ENCODE peak calls at places on chromosomes 12 and 14, in nine cellular contexts. R is fibroblast of mammary gland, B is AG09319, N is neural progenitor cell, I is HFFc6, L is mesothelial cell of epicardium, Y is cardiac muscle cell, A is right atrium auricular region, P is mammary epithelial cell. G is an unnamed sample.
A peak's percentile ranks its signal among the peaks of the same experiment; 100 is the strongest.

GRCh38 chr14:73462078-73462715 is 3.9 kb upstream of the NUMB start:
- DNase-seq in R (peak; percentile 43), L (no peak), Y (peak; percentile 68), I (no peak), P (no peak), B (peak; percentile 49), N (peak; percentile 19), A (peak; percentile 61), G (peak; percentile 20)

GRCh38 chr14:48747683-48748082 is 838.5 kb downstream of the RPS29 start:
- DNase-seq in I (no peak), Y (no peak), P (no peak), N (no peak), A (no peak), R (no peak), L (no peak), B (no peak), G (no peak)

GRCh38 chr14:51604078-51604477 is 47.6 kb upstream of the FRMD6 start:
- DNase-seq in Y (no peak), N (no peak), R (peak; percentile 79), B (peak; percentile 76), A (no peak), P (peak; percentile 77), I (peak; percentile 91), L (no peak), G (no peak)

GRCh38 chr14:88518592-88519512 is 36.0 kb downstream of the PTPN21 start:
- DNase-seq in P (peak; percentile 73), Y (no peak), R (peak; percentile 86), N (no peak), I (peak; percentile 87), A (no peak), B (peak; percentile 15), L (no peak), G (peak; percentile 43)

GRCh38 chr14:58947816-58948440 is 240.5 kb upstream of the DAAM1 start:
- DNase-seq in A (no peak), L (no peak), B (no peak), Y (peak; percentile 40), P (no peak), N (peak; percentile 12), I (no peak), R (peak; percentile 24), G (peak; percentile 18)

GRCh38 chr14:100629696-100630095 is 42.5 kb upstream of the BEGAIN start:
- DNase-seq in B (no peak), P (no peak), N (no peak), L (no peak), A (no peak), R (no peak), Y (no peak), I (no peak), G (no peak)

GRCh38 chr14:54593860-54594259 is 26.9 kb downstream of the SAMD4A start:
- DNase-seq in N (no peak), L (no peak), I (no peak), Y (no peak), A (no peak), B (no peak), R (peak; percentile 37), P (peak; percentile 53), G (peak; percentile 51)

GRCh38 chr14:23695220-23695999 is 59.2 kb downstream of the DHRS2 start:
- DNase-seq in Y (peak; percentile 67), I (no peak), R (no peak), L (no peak), A (no peak), B (no peak), P (no peak), N (peak; percentile 37), G (no peak)

GRCh38 chr12:83432176-83432719 is 745.5 kb downstream of the TMTC2 start:
- DNase-seq in Y (no peak), P (no peak), I (no peak), L (no peak), A (no peak), R (no peak), B (no peak), N (no peak), G (no peak)

GRCh38 chr14:61584258-61584657 is 111.1 kb upstream of the HIF1A start:
- DNase-seq in A (no peak), N (no peak), I (peak; percentile 76), R (peak; percentile 92), Y (peak; percentile 88), B (no peak), L (no peak), P (peak; percentile 76), G (peak; percentile 87)

GRCh38 chr14:61581340-61581739 is 114.0 kb upstream of the HIF1A start:
- DNase-seq in P (no peak), I (no peak), B (no peak), R (no peak), L (no peak), N (no peak), Y (no peak), A (no peak), G (no peak)

GRCh38 chr14:61578745-61579144 is 116.6 kb upstream of the HIF1A start:
- DNase-seq in R (no peak), L (no peak), Y (no peak), B (no peak), A (no peak), I (no peak), N (no peak), P (no peak), G (no peak)

GRCh38 chr14:61582815-61583214 is 112.5 kb upstream of the HIF1A start:
- DNase-seq in B (no peak), P (no peak), L (no peak), N (no peak), Y (no peak), R (peak; percentile 99), I (no peak), A (no peak), G (no peak)

GRCh38 chr14:61581955-61582615 is 113.2 kb upstream of the HIF1A start:
- DNase-seq in B (no peak), Y (no peak), I (no peak), N (no peak), P (no peak), A (no peak), R (peak; percentile 91), L (no peak), G (no peak)
- TF ChIP-seq CTCF in B (no peak), Y (no peak), I (no peak), N (no peak), P (no peak), A (no peak), R (no peak), L (no peak), G (no peak)

GRCh38 chr12:75709474-75709873 is 198.1 kb upstream of the KRR1 start:
- DNase-seq in N (no peak), R (no peak), L (no peak), B (no peak), Y (no peak), A (no peak), P (no peak), I (no peak), G (no peak)

GRCh38 chr12:75705749-75706719 is 194.6 kb upstream of the KRR1 start:
- DNase-seq in L (no peak), P (no peak), R (peak; percentile 99), N (no peak), B (peak; percentile 96), I (peak; percentile 69), Y (peak; percentile 75), A (no peak), G (peak; percentile 76)

GRCh38 chr12:75708829-75709228 is 197.4 kb upstream of the KRR1 start:
- DNase-seq in P (no peak), N (no peak), Y (no peak), I (no peak), R (no peak), A (no peak), L (no peak), B (no peak), G (no peak)

GRCh38 chr12:75706786-75707605 is 195.6 kb upstream of the KRR1 start:
- DNase-seq in A (no peak), R (peak; percentile 90), P (no peak), L (no peak), N (no peak), B (no peak), I (peak; percentile 16), Y (no peak), G (peak; percentile 80)

DNA sequence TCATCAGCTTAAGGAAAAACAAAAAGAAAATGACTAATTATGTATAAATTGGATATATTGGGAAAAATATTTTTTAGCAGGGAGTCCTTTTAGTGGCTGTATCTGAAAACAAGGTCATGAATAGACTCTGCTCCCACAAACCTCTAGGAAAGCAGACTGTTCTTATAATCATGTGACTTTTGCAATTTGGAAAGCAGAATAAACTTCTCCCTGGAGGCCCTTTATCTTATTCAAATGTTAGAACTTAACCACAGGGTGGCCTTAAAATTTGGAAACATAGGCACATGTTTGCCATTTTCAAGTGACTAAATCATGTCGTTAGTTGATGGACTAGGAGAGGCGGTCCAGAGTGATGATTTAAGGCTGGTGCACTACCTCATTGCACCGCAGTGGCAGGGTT is 196.6 kb upstream of the KRR1 start:
- DNase-seq in B (no peak), L (no peak), N (no peak), R (peak; percentile 34), P (no peak), I (no peak), A (no peak), Y (no peak), G (no peak)
- TF ChIP-seq CTCF in B (no peak), L (no peak), N (no peak), R (no peak), P (no peak), I (no peak), A (no peak), Y (no peak), G (no peak)

DNA sequence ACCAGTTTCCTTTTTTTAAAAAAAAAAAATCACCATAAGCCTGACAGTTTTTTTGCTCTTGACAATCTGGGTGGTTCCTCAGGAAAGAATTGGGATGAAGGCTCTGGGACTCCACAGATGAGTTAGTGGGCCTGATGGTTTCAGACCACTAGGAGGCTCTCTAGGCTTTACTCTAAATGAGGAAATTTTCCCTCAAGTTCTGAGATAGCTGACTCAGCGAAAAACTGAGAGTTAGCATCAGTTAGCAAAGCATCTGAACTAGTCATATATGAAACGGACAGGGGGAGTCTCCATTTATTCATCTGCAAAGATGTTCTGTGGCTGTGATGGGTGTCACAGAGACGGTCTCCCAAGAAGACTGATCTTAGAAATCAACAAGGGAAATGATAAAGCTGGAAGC is 314.3 kb upstream of the OR4E1 start:
- DNase-seq in B (no peak), N (peak; percentile 75), Y (peak; percentile 46), I (no peak), A (no peak), R (peak; percentile 32), L (no peak), P (peak; percentile 19), G (peak; percentile 47)
- TF ChIP-seq CTCF in B (peak; percentile 7), N (peak; percentile 73), Y (peak; percentile 74), I (peak; percentile 10), A (no peak), R (peak; percentile 55), L (peak; percentile 41), P (peak; percentile 51), G (peak; percentile 53)

GRCh38 chr14:65961004-65961403 is 525.2 kb upstream of the CCDC196 start:
- DNase-seq in A (peak; percentile 65), B (no peak), L (peak; percentile 43), Y (peak; percentile 62), I (peak; percentile 6), R (peak; percentile 62), N (peak; percentile 81), P (peak; percentile 42), G (peak; percentile 56)

GRCh38 chr14:65962952-65963351 is 523.2 kb upstream of the CCDC196 start:
- DNase-seq in L (no peak), I (no peak), Y (peak; percentile 18), N (no peak), R (no peak), P (no peak), A (no peak), B (no peak), G (no peak)

DNA sequence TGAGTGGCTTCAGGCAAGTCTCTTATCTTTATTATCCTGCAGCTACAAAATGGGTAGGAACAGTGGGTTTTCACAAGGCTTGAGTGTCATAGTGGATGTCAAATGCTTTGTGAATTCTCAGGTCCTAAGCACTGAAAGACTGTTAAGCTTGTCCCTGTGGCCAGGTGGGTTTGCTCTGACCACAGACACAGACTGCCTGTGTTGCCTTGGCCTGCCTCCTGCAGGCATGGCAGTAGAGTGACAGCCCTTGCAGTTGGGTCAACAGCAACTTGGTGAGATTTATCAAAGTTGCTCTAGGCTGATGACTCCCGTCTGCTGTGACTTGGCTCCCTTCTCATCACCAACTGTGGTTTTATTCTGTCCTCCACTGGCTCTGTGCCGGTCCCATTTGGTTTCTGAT is 520.0 kb upstream of the CCDC196 start:
- DNase-seq in A (no peak), Y (no peak), L (no peak), I (no peak), P (no peak), B (no peak), R (no peak), N (no peak), G (no peak)
- TF ChIP-seq CTCF in A (no peak), Y (no peak), L (no peak), I (no peak), P (no peak), B (no peak), R (no peak), N (no peak), G (no peak)